ENCODE peak calls at places on chromosomes 3 and 15, in nine cellular contexts. Q is WTC11; L is CD8-positive, alpha-beta memory T cell; I is uterus; O is astrocyte of the spinal cord; R is activated naive CD4-positive, alpha-beta T cell treated with anti-CD3 and anti-CD28 coated beads, Interleukin-2, amount 50 U/mL, for 72 hours; Y is GM23248; J is NAMALWA; N is endothelial cell. G is an unnamed sample.

GRCh38 chr3:41477399-41478014 is 278.2 kb downstream of the CTNNB1 start:
- DNase-seq in Y (no peak), N (no peak), I (no peak), Q (no peak), R (no peak), L (no peak), O (no peak), J (no peak), G (no peak)

GRCh38 chr15:42084465-42085235 is 9.7 kb downstream of the PLA2G4D start:
- DNase-seq in I (peak), O (peak), J (peak), Q (peak), N (peak), Y (peak), R (peak), L (peak), G (peak)

GRCh38 chr3:64133991-64134390 is 91.3 kb downstream of the PRICKLE2 start:
- DNase-seq in Y (no peak), R (no peak), I (no peak), L (no peak), O (no peak), N (no peak), J (no peak), Q (no peak), G (no peak)

GRCh38 chr3:133476971-133477375 is 77.1 kb downstream of the BFSP2 start:
- DNase-seq in N (no peak), Y (no peak), R (no peak), L (no peak), Q (no peak), O (no peak), J (peak), I (no peak), G (no peak)

GRCh38 chr3:64417816-64418215 is 192.6 kb upstream of the PRICKLE2 start:
- DNase-seq in I (no peak), O (peak), Q (no peak), L (no peak), J (no peak), Y (peak), R (no peak), N (no peak), G (peak)

GRCh38 chr3:136752327-136753111 is at the start of gene STAG1:
- DNase-seq in Q (peak), Y (peak), I (peak), J (peak), L (peak), R (peak), O (peak), N (peak), G (peak)

GRCh38 chr3:17088017-17088416 is 203.3 kb downstream of the PLCL2 start:
- DNase-seq in Y (no peak), Q (no peak), N (no peak), R (no peak), J (no peak), L (no peak), I (no peak), O (no peak), G (no peak)

GRCh38 chr15:87267798-87268197 is 988.7 kb downstream of the NTRK3 start:
- DNase-seq in Q (no peak), Y (peak), J (no peak), L (no peak), R (no peak), N (no peak), I (no peak), O (peak), G (no peak)